ENCODE peak calls at places on chromosomes 3 and 15, in four cellular contexts. R is GM12878, A is K562, B is H1. M is an unnamed sample.

GRCh38 chr3:53382106-53382505 is 34.8 kb upstream of the DCP1A start:
- DNase-seq in B (no peak), R (no peak), A (no peak), M (no peak)

GRCh38 chr3:71891483-71891882 is 106.5 kb upstream of the PROK2 start:
- DNase-seq in A (no peak), B (no peak), R (no peak), M (no peak)

GRCh38 chr3:32335365-32336122 is 56.1 kb upstream of the CMTM7 start:
- DNase-seq in A (no peak), R (no peak), B (no peak), M (no peak)

GRCh38 chr3:16338999-16339398 is 74.0 kb downstream of the OXNAD1 start:
- DNase-seq in R (no peak), A (no peak), B (no peak), M (no peak)

GRCh38 chr15:41966414-41966812 is 5.9 kb downstream of the EHD4 start:
- DNase-seq in A (no peak), B (no peak), R (no peak), M (no peak)

GRCh38 chr3:196149375-196149774 is 61.8 kb downstream of the ZDHHC19 start:
- DNase-seq in R (no peak), A (no peak), B (no peak), M (no peak)

GRCh38 chr15:31511707-31512310 is 185.2 kb downstream of the KLF13 start:
- DNase-seq in B (no peak), A (no peak), R (peak), M (no peak)

GRCh38 chr15:94026458-94026967 is 204.8 kb upstream of the MCTP2 start:
- DNase-seq in B (no peak), R (no peak), A (no peak), M (no peak)

GRCh38 chr3:104956620-104957345 is 409.9 kb upstream of the ALCAM start:
- DNase-seq in A (no peak), B (no peak), R (no peak), M (no peak)

GRCh38 chr3:43273429-43273828 is 12.9 kb upstream of the SNRK start:
- DNase-seq in B (no peak), R (no peak), A (no peak), M (no peak)

GRCh38 chr3:152298393-152299242 is 29.9 kb downstream of the MBNL1 start:
- DNase-seq in R (peak), B (no peak), A (peak), M (peak)

GRCh38 chr15:95249524-95249923 is 1018.2 kb downstream of the MCTP2 start:
- DNase-seq in R (no peak), B (no peak), A (no peak), M (no peak)

GRCh38 chr3:141152801-141153678 is 78.6 kb upstream of the PXYLP1 start:
- DNase-seq in A (no peak), B (no peak), R (no peak), M (no peak)

GRCh38 chr15:82952156-82953081 is at the start of gene HOMER2:
- DNase-seq in R (no peak), B (peak), A (peak), M (peak)

GRCh38 chr15:56765252-56765651 is 31.9 kb upstream of the ZNF280D start:
- DNase-seq in R (no peak), A (no peak), B (no peak), M (no peak)

GRCh38 chr15:65816441-65816840 is 24.3 kb upstream of the DENND4A start:
- DNase-seq in B (no peak), A (no peak), R (no peak), M (no peak)
- TF ChIP-seq NRF1 in B (no peak), A (no peak), R (no peak), M (no peak)

GRCh38 chr3:57948782-57949242 is 59.4 kb upstream of the FLNB start:
- DNase-seq in A (no peak), B (no peak), R (no peak), M (no peak)

GRCh38 chr3:57949344-57949743 is 58.9 kb upstream of the FLNB start:
- DNase-seq in R (no peak), B (no peak), A (no peak), M (no peak)

GRCh38 chr3:57951106-57951882 is 56.9 kb upstream of the FLNB start:
- DNase-seq in B (no peak), R (no peak), A (peak), M (peak)

GRCh38 chr3:57948080-57948671 is 60.0 kb upstream of the FLNB start:
- DNase-seq in A (no peak), B (no peak), R (no peak), M (no peak)

DNA sequence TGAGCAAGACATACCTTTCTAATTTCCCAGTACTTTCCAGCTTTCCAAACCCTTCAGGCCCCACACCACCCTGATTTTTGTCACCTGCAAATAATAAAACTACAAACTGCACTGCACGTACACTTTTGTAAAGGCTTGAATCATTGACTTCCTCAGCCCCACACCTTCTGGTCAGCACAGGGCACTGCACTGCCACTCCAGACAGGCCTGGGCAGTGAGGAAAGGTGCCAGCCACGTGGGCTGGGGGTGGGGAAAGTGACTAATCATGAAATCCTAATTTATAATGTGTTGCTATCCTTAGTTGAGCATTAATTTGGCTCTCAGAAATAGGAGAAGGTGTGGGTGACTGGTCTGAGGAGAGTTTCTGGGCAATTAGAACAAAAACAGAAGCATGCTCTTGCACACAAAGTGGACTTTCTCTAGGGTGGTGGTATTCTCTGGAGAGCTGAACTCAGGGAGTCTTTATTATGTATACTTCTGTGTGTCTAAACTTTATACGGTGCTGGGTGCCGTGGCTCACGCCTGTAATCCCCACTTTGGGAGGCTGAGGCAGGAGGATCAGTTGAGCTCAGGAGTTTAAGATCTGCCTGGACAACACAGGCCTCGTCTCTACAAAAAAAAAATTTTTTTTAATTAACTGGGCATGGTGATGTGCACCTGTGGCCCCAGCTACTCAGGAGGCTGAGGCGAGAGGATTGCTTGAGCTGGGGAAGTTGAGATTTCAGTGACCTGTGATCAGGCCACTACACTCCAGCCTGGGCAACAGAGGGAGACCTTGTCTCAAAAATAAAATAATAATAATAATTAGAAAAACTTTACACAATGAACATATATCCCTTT is 58.2 kb upstream of the FLNB start:
- DNase-seq in A (no peak), B (no peak), R (no peak), M (no peak)
- TF ChIP-seq NRF1 in A (no peak), B (no peak), R (no peak), M (no peak)

DNA sequence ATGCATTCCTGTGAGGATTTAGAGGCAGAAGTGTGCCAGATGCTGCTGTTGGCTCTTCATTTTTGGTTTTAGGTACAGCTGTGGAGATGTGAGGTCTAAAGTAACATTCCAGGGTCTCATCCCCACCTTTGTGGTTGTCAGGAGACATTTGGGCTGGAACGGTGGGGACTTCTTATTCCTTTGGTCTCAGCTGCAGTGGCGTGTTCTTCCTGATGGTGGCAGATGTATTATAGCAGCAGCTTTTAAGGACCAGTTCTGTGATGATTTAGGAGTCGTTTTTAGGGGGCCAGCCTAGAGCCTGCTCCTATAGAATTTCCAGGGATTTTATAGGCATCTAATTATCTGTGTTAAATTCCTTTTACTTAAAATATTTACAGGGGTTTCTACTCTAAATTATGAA is 221.0 kb upstream of the EOMES start:
- DNase-seq in R (no peak), A (no peak), B (peak), M (no peak)
- TF ChIP-seq NRF1 in R (no peak), A (no peak), B (no peak), M (no peak)

DNA sequence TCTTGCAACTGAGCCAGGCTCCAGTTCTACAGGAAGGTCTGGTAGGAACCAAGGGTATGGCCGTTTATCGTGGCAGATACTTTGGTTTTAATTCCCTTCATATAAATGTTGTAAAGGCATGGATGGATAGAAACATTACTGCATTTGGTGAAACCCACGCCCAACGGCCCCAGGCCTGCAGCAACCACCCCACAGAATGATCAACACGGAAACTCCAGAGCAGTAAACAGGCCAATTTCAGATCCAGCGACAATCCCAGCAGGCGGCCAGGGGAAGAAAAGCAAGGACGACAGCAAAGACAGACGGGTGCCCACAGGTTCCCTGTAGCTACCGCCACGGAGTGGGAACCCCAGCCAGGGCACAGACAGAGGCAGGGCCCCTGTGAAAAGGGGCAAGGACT is 32.6 kb upstream of the PCSK6 start:
- DNase-seq in A (no peak), B (peak), R (no peak), M (peak)
- TF ChIP-seq NRF1 in A (no peak), B (no peak), R (no peak), M (no peak)

GRCh38 chr3:112635674-112636073 is 5.3 kb downstream of the CCDC80 start:
- DNase-seq in R (no peak), A (no peak), B (no peak), M (peak)
- TF ChIP-seq NRF1 in R (no peak), A (no peak), B (no peak), M (no peak)

DNA sequence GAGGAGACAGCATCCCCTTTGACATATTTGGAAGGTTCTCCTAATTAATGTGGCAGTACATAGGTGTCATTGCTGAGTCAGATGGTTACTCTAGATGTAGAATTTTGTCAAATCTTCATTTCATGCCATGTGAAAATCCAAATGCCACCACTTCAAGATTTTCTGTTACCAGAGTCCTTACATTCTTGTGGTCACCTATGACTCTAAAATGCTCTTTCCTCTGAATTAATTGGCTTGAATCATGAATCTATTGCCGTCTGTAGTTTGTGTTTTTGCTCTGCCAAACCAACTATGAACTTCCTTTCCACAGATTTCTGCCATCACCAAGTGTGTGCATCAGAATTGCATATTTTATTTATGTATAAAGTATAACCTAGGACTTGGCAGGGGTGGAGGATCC is 269.4 kb upstream of the ZPLD1 start:
- DNase-seq in B (no peak), R (no peak), A (no peak), M (no peak)
- TF ChIP-seq NRF1 in B (no peak), R (no peak), A (no peak), M (no peak)

GRCh38 chr15:52295421-52295991 is at the start of gene MYO5C:
- DNase-seq in A (no peak), R (no peak), B (peak), M (peak)
- TF ChIP-seq NRF1 in A (no peak), R (no peak), B (no peak), M (no peak)

DNA sequence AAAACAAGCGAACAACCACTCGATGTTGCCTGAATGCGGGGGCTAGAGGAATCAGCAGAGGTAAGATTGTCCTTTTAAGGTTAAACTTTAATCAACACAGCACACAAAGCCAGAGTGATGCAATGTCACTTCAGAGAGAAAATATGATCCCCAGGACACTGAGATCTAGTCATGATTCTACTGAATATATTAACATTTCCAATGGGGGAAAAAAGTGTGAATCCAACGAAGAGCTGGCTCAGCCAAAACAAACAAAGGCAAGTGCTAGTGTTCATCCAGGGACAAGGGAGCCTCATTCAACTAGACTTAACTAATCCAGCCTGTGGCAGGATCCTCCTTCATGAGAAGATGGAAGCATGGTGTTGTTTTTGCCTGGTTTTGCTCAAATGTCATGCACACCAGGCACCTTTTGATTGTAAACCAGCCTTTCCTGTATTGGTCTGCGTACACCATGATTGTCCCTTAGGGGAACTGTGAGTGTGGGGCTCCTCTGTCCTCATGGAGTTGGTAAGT is 35.8 kb downstream of the SCG5 start:
- DNase-seq in R (no peak), A (no peak), B (no peak), M (no peak)
- TF ChIP-seq NRF1 in R (no peak), A (no peak), B (no peak), M (no peak)

GRCh38 chr3:191568206-191568605 is 107.2 kb downstream of the PYDC2 start:
- DNase-seq in R (no peak), A (no peak), B (no peak), M (no peak)
- TF ChIP-seq NRF1 in R (no peak), A (no peak), B (no peak), M (no peak)

M was measured in SK-N-SH.